ENCODE peak calls at places on chromosome 20, in eight cellular contexts. One of them, this sample, is unnamed.
A peak's percentile ranks its signal among the peaks of the same experiment; 100 is the strongest.

GRCh38 chr20:37492945-37493344 is 28.1 kb upstream of the NNAT start:
- DNase-seq in GM23338: no peak
- DNase-seq in HCT116: no peak
- DNase-seq in K562: no peak
- DNase-seq in SK-N-SH: no peak
- DNase-seq in HepG2: no peak
- DNase-seq in GM12878: no peak
- DNase-seq in HL-60: no peak
- DNase-seq in this sample: no peak

GRCh38 chr20:41424025-41424424 is 57.4 kb upstream of the EMILIN3 start:
- DNase-seq in GM23338: no peak
- DNase-seq in HepG2: no peak
- DNase-seq in HL-60: no peak
- DNase-seq in SK-N-SH: no peak
- DNase-seq in K562: peak; percentile 41
- DNase-seq in GM12878: no peak
- DNase-seq in HCT116: no peak
- DNase-seq in this sample: no peak

GRCh38 chr20:44304383-44304782 is 6.6 kb downstream of the FITM2 start:
- DNase-seq in K562: no peak
- DNase-seq in HCT116: no peak
- DNase-seq in HL-60: no peak
- DNase-seq in HepG2: no peak
- DNase-seq in GM12878: no peak
- DNase-seq in SK-N-SH: no peak
- DNase-seq in GM23338: no peak
- DNase-seq in this sample: no peak

GRCh38 chr20:50663095-50663821 is 28.1 kb downstream of the RIPOR3 start:
- DNase-seq in HL-60: peak; percentile 58
- DNase-seq in K562: no peak
- DNase-seq in HepG2: peak; percentile 84
- DNase-seq in HCT116: peak; percentile 36
- DNase-seq in GM12878: no peak
- DNase-seq in SK-N-SH: peak; percentile 56
- DNase-seq in GM23338: peak; percentile 79
- DNase-seq in this sample: no peak

GRCh38 chr20:54061106-54061881 is 9.1 kb downstream of the BCAS1 start:
- DNase-seq in SK-N-SH: no peak
- DNase-seq in K562: no peak
- DNase-seq in HepG2: no peak
- DNase-seq in HL-60: no peak
- DNase-seq in GM12878: no peak
- DNase-seq in HCT116: no peak
- DNase-seq in GM23338: no peak
- DNase-seq in this sample: no peak

GRCh38 chr20:51335329-51335841 is 207.1 kb downstream of the NFATC2 start:
- DNase-seq in HCT116: no peak
- DNase-seq in HL-60: no peak
- DNase-seq in SK-N-SH: no peak
- DNase-seq in GM23338: no peak
- DNase-seq in GM12878: no peak
- DNase-seq in K562: no peak
- DNase-seq in HepG2: no peak
- DNase-seq in this sample: peak; percentile 41

GRCh38 chr20:51085761-51086160 is 62.9 kb upstream of the KCNG1 start:
- DNase-seq in HepG2: no peak
- DNase-seq in GM12878: no peak
- DNase-seq in GM23338: no peak
- DNase-seq in HCT116: peak; percentile 18
- DNase-seq in K562: peak; percentile 29
- DNase-seq in SK-N-SH: no peak
- DNase-seq in HL-60: no peak
- DNase-seq in this sample: no peak

GRCh38 chr20:58815448-58815847 is 35.3 kb downstream of the GNAS-AS1 start:
- DNase-seq in HCT116: no peak
- DNase-seq in GM12878: no peak
- DNase-seq in SK-N-SH: no peak
- DNase-seq in GM23338: no peak
- DNase-seq in K562: no peak
- DNase-seq in HL-60: no peak
- DNase-seq in HepG2: no peak
- DNase-seq in this sample: no peak

GRCh38 chr20:53576586-53577318 is 16.9 kb downstream of the ZNF217 start:
- DNase-seq in HepG2: no peak
- DNase-seq in HCT116: no peak
- DNase-seq in SK-N-SH: no peak
- DNase-seq in GM23338: no peak
- DNase-seq in HL-60: no peak
- DNase-seq in K562: no peak
- DNase-seq in GM12878: no peak
- DNase-seq in this sample: no peak

GRCh38 chr20:61556116-61556515 is 304.1 kb downstream of the CDH4 start:
- DNase-seq in K562: no peak
- DNase-seq in HCT116: no peak
- DNase-seq in GM23338: no peak
- DNase-seq in HL-60: no peak
- DNase-seq in SK-N-SH: no peak
- DNase-seq in GM12878: no peak
- DNase-seq in HepG2: no peak
- DNase-seq in this sample: no peak

GRCh38 chr20:37711987-37712961 is 18.4 kb downstream of the CTNNBL1 start:
- DNase-seq in HepG2: no peak
- DNase-seq in GM12878: no peak
- DNase-seq in GM23338: no peak
- DNase-seq in SK-N-SH: peak; percentile 75
- DNase-seq in HCT116: no peak
- DNase-seq in HL-60: no peak
- DNase-seq in K562: no peak
- DNase-seq in this sample: no peak

GRCh38 chr20:51800132-51800721 is 2.1 kb downstream of the SALL4 start:
- DNase-seq in HepG2: peak; percentile 48
- DNase-seq in HL-60: peak; percentile 5
- DNase-seq in SK-N-SH: peak; percentile 92
- DNase-seq in GM23338: peak; percentile 94
- DNase-seq in K562: peak; percentile 70
- DNase-seq in HCT116: peak; percentile 35
- DNase-seq in GM12878: no peak
- DNase-seq in this sample: peak; percentile 24

GRCh38 chr20:63955846-63956663 is at the start of gene UCKL1:
- DNase-seq in GM23338: peak; percentile 94
- DNase-seq in HepG2: peak; percentile 91
- DNase-seq in HCT116: peak; percentile 79
- DNase-seq in GM12878: no peak
- DNase-seq in SK-N-SH: peak; percentile 95
- DNase-seq in K562: peak; percentile 91
- DNase-seq in HL-60: peak; percentile 89
- DNase-seq in this sample: no peak

GRCh38 chr20:13671500-13672288 is 33.0 kb upstream of the TASP1 start:
- DNase-seq in SK-N-SH: no peak
- DNase-seq in GM23338: no peak
- DNase-seq in HepG2: no peak
- DNase-seq in HL-60: no peak
- DNase-seq in GM12878: no peak
- DNase-seq in HCT116: no peak
- DNase-seq in K562: no peak
- DNase-seq in this sample: no peak

GRCh38 chr20:38523697-38524096 is 51.1 kb downstream of the RALGAPB start:
- DNase-seq in K562: no peak
- DNase-seq in HCT116: no peak
- DNase-seq in GM12878: no peak
- DNase-seq in GM23338: no peak
- DNase-seq in SK-N-SH: no peak
- DNase-seq in HL-60: no peak
- DNase-seq in HepG2: no peak
- DNase-seq in this sample: no peak

GRCh38 chr20:4491643-4492042 is 230.1 kb upstream of the PRND start:
- DNase-seq in K562: no peak
- DNase-seq in GM12878: no peak
- DNase-seq in GM23338: no peak
- DNase-seq in HCT116: no peak
- DNase-seq in HepG2: no peak
- DNase-seq in SK-N-SH: no peak
- DNase-seq in HL-60: no peak
- DNase-seq in this sample: no peak

DNA sequence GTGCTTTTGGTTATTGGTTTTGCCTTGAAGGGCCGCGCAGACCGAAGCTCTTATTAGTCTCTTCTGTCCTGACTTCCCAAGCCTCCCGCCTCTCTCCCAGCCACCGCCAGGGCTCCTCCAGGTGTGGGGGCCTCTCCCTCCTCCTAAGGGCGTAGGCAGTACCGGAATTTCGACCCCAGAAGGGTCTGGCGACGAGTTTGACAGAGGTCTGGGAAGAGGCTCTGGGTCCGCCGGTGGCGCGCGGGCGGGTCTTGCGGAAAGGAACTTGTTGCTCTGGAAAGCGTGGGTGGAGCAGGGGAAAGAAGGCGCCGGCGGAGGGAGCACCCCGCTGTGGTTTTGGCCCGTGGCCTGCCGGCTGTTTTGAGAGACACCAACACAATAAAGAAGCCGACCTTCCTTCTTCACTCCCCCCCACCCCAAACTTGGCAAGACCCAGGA is 1.8 kb downstream of the PCSK2 start:
- DNase-seq in HepG2: no peak
- DNase-seq in HCT116: no peak
- DNase-seq in K562: no peak
- DNase-seq in HL-60: no peak
- DNase-seq in GM12878: no peak
- DNase-seq in GM23338: peak; percentile 67
- DNase-seq in SK-N-SH: peak; percentile 1
- DNase-seq in this sample: no peak
- TF ChIP-seq POLR2AphosphoS5 in HepG2: no peak
- TF ChIP-seq POLR2AphosphoS5 in HCT116: no peak
- TF ChIP-seq POLR2AphosphoS5 in K562: no peak
- TF ChIP-seq POLR2AphosphoS5 in HL-60: no peak
- TF ChIP-seq POLR2AphosphoS5 in GM12878: no peak
- TF ChIP-seq POLR2AphosphoS5 in GM23338: no peak
- TF ChIP-seq POLR2AphosphoS5 in SK-N-SH: no peak
- TF ChIP-seq POLR2AphosphoS5 in this sample: no peak

DNA sequence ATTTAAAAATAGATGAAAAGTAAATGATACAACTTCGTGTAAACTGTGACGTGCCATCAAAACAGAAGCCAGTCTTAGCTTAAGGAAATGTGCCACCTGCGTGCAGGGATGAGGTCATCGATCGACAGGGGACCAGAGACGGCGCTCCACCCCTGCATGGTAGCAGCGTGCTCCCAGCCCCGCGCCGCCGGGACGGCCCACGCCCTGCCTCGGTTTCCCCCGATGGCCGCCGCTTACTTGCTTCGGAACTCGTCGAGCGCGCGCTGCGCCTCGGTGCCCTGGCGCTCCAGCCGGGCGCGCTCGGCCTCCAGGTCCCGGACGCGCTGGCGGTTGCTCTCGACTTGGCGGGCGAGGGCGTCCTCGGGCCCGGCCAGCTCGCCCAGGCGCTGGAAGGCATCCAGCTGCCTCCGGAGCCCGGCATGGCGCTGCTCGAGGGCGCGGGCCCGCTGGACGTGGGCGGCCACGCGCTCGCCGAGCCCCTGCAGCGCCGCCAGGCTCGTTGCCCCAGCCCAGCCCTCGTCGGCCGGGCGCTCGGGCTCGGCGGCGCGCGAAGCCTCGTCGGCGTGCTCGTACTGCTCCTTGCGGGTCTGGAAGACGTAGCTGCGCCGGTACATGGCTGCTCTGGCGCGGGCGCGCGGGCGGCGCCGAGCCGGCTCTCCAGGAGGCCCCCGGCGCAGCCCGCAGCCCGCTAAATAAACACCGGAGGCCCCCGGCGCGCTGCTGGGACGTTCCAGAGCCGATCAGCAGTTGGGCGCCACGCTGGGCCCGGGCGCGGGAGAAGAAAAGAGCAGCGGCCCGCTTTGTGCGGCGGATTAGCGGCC is at the start of gene BFSP1:
- DNase-seq in SK-N-SH: peak; percentile 84
- DNase-seq in HL-60: peak; percentile 32
- DNase-seq in K562: no peak
- DNase-seq in GM12878: no peak
- DNase-seq in HepG2: peak; percentile 55
- DNase-seq in HCT116: no peak
- DNase-seq in GM23338: peak; percentile 88
- DNase-seq in this sample: no peak
- H3K4me3 ChIP-seq in SK-N-SH: peak within 1 kb of the TSS; percentile 55
- H3K4me3 ChIP-seq in HL-60: peak within 1 kb of the TSS; percentile 22
- H3K4me3 ChIP-seq in K562: no peak within 1 kb of the TSS
- H3K4me3 ChIP-seq in GM12878: peak within 1 kb of the TSS; percentile 75
- H3K4me3 ChIP-seq in HepG2: peak within 1 kb of the TSS; percentile 67
- H3K4me3 ChIP-seq in HCT116: peak within 1 kb of the TSS; percentile 51
- H3K4me3 ChIP-seq in GM23338: peak within 1 kb of the TSS; percentile 56
- H3K4me3 ChIP-seq in this sample: peak within 1 kb of the TSS; percentile 51

DNA sequence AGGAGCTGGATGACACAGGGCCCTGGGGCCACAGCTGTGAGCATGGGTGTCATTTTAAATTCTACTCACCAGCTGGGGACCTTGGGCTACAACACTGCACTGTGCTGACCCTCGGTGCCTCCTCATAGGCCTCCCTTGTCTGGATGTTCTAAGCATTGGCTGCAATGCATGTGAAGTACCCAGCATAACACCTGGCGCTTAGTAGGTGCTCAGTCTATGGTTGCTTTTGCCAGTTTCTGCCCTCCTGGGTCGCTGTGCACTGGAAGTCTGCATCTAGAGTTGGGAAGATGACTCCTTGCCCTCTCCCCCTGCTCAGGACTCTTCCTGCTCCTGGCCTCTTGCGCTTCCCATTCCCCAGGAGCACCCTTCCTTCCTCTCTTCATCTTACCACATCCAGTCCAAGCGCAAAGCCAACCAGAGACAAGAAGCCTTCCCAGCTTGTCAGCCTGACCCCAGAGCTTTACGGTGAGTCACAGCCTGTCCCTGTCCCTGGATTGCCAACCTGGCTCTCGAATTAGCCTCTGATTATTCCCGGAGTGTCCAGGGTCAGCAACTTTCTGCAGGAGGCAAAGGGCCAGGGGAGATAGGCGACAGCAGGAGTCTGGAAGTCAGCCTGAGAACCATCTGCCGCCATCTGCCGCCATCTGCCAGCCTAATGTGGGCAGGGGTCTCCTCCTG is 8.9 kb downstream of the SLC13A3 start:
- DNase-seq in GM23338: no peak
- DNase-seq in GM12878: no peak
- DNase-seq in HCT116: no peak
- DNase-seq in SK-N-SH: no peak
- DNase-seq in HL-60: no peak
- DNase-seq in K562: no peak
- DNase-seq in HepG2: no peak
- DNase-seq in this sample: no peak
- TF ChIP-seq REST in GM23338: no peak
- TF ChIP-seq REST in GM12878: no peak
- TF ChIP-seq REST in HCT116: no peak
- TF ChIP-seq REST in SK-N-SH: no peak
- TF ChIP-seq REST in HL-60: no peak
- TF ChIP-seq REST in K562: no peak
- TF ChIP-seq REST in HepG2: no peak
- TF ChIP-seq REST in this sample: no peak

DNA sequence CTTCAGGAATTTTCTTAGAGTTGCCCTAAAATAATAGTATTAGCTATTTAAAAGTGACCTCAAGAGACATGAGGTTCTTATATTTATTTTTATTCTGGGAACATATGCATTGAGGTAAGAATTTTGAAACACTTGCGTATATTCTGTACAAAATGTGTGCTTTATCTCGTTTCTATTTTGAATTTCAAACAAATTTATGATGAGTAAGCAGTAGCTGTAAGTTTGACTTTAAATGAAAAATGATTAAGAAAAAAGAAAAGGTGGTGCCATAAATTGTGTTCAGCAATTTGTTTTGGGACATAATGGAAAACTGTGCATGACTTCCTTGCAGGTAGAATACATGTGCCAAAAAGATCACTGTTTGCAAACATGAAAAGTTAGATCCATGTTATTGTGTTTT is 433.1 kb upstream of the PLCB4 start:
- DNase-seq in SK-N-SH: no peak
- DNase-seq in HepG2: no peak
- DNase-seq in GM12878: no peak
- DNase-seq in HL-60: no peak
- DNase-seq in GM23338: no peak
- DNase-seq in K562: no peak
- DNase-seq in HCT116: no peak
- DNase-seq in this sample: no peak
- TF ChIP-seq POLR2AphosphoS5 in SK-N-SH: no peak
- TF ChIP-seq POLR2AphosphoS5 in HepG2: no peak
- TF ChIP-seq POLR2AphosphoS5 in GM12878: no peak
- TF ChIP-seq POLR2AphosphoS5 in HL-60: no peak
- TF ChIP-seq POLR2AphosphoS5 in GM23338: no peak
- TF ChIP-seq POLR2AphosphoS5 in K562: no peak
- TF ChIP-seq POLR2AphosphoS5 in HCT116: no peak
- TF ChIP-seq POLR2AphosphoS5 in this sample: no peak